ENCODE peak calls at places on chromosomes 2 and 18, in six cellular contexts. G is effector memory CD4-positive, alpha-beta T cell; W is left ventricle myocardium superior; C is pons; D is amniotic stem cell; H is activated T-helper 9 cell treated with anti-CD3 and anti-CD28 coated beads, Interleukin-2, amount 50 U/mL, for 16 hours. I is an unnamed sample.

GRCh38 chr18:59952283-59953007 is 52.6 kb downstream of the PMAIP1 start:
- DNase-seq in G (no peak), W (no peak), C (no peak), D (no peak), H (no peak), I (no peak)

GRCh38 chr2:209472386-209472832 is 48.6 kb downstream of the MAP2 start:
- DNase-seq in G (no peak), W (no peak), C (no peak), D (no peak), H (no peak), I (no peak)

GRCh38 chr2:126358122-126358521 is 297.8 kb upstream of the GYPC start:
- DNase-seq in G (no peak), W (no peak), C (no peak), D (no peak), H (no peak), I (no peak)

GRCh38 chr2:84314901-84315330 is 144.2 kb downstream of the SUCLG1 start:
- DNase-seq in G (peak), W (peak), C (peak), D (peak), H (peak), I (peak)

GRCh38 chr2:864501-865106 is 86.0 kb upstream of the SNTG2 start:
- DNase-seq in G (no peak), W (no peak), C (no peak), D (no peak), H (no peak), I (no peak)

GRCh38 chr2:14535156-14535555 is 97.4 kb upstream of the LRATD1 start:
- DNase-seq in G (no peak), W (no peak), C (no peak), D (no peak), H (no peak), I (no peak)

GRCh38 chr2:180742809-180743208 is 237.6 kb upstream of the UBE2E3 start:
- DNase-seq in G (no peak), W (no peak), C (no peak), D (no peak), H (no peak), I (no peak)

GRCh38 chr2:43218550-43219382 is 7.6 kb downstream of the ZFP36L2 start:
- DNase-seq in G (peak), W (peak), C (peak), D (no peak), H (peak), I (peak)

GRCh38 chr2:44751754-44752479 is 189.6 kb upstream of the SIX3 start:
- DNase-seq in G (no peak), W (no peak), C (no peak), D (no peak), H (no peak), I (no peak)

GRCh38 chr18:70490008-70490933 is 201.4 kb downstream of the SOCS6 start:
- DNase-seq in G (peak), W (no peak), C (peak), D (peak), H (no peak), I (peak)

GRCh38 chr2:48693645-48694044 is 61.9 kb downstream of the LHCGR start:
- DNase-seq in G (no peak), W (no peak), C (no peak), D (no peak), H (no peak), I (no peak)

GRCh38 chr2:70938580-70938938 is 2.9 kb downstream of the ATP6V1B1 start:
- DNase-seq in G (no peak), W (no peak), C (no peak), D (no peak), H (no peak), I (no peak)

GRCh38 chr2:184053326-184053725 is 545.0 kb upstream of the ZNF804A start:
- DNase-seq in G (no peak), W (no peak), C (no peak), D (no peak), H (no peak), I (no peak)

GRCh38 chr2:189276277-189276676 is 96.7 kb upstream of the COL5A2 start:
- DNase-seq in G (no peak), W (no peak), C (no peak), D (peak), H (no peak), I (no peak)

GRCh38 chr18:56097561-56098095 is 509.6 kb upstream of the TCF4 start:
- DNase-seq in G (no peak), W (no peak), C (no peak), D (no peak), H (no peak), I (no peak)

GRCh38 chr2:232519581-232519980 is 607 bp upstream of the PRSS56 start:
- DNase-seq in G (no peak), W (no peak), C (no peak), D (no peak), H (no peak), I (no peak)

GRCh38 chr2:162217596-162217995 is 25.6 kb downstream of the FAP start:
- DNase-seq in G (no peak), W (no peak), C (no peak), D (no peak), H (no peak), I (no peak)

GRCh38 chr2:7625392-7626138 is 708.4 kb downstream of the RNF144A start:
- DNase-seq in G (no peak), W (no peak), C (no peak), D (no peak), H (no peak), I (peak)

GRCh38 chr2:169118060-169118459 is 48.7 kb downstream of the DHRS9 start:
- DNase-seq in G (no peak), W (no peak), C (no peak), D (no peak), H (no peak), I (no peak)

GRCh38 chr2:42261531-42262195 is 92.5 kb downstream of the EML4 start:
- DNase-seq in G (no peak), W (no peak), C (no peak), D (no peak), H (no peak), I (no peak)

GRCh38 chr2:205590759-205591158 is 91.5 kb upstream of the NRP2 start:
- DNase-seq in G (no peak), W (no peak), C (no peak), D (no peak), H (no peak), I (no peak)

GRCh38 chr2:168912466-168913170 is 11.5 kb downstream of the G6PC2 start:
- DNase-seq in G (no peak), W (peak), C (no peak), D (no peak), H (no peak), I (no peak)

GRCh38 chr2:9573013-9573708 is 17.5 kb upstream of the ADAM17 start:
- DNase-seq in G (no peak), W (no peak), C (no peak), D (no peak), H (no peak), I (no peak)

GRCh38 chr2:128562471-128563347 is 244.0 kb upstream of the HS6ST1 start:
- DNase-seq in G (no peak), W (no peak), C (no peak), D (no peak), H (no peak), I (no peak)

GRCh38 chr2:112147382-112147781 is 9.2 kb downstream of the FBLN7 start:
- DNase-seq in G (no peak), W (peak), C (no peak), D (no peak), H (no peak), I (no peak)

GRCh38 chr2:61905372-61906186 is at the start of gene COMMD1:
- DNase-seq in G (peak), W (peak), C (peak), D (peak), H (peak), I (peak)

GRCh38 chr2:47339745-47340541 is 63.0 kb upstream of the MSH2 start:
- DNase-seq in G (no peak), W (no peak), C (no peak), D (no peak), H (no peak), I (no peak)

GRCh38 chr18:62655520-62656219 is 59.7 kb upstream of the PHLPP1 start:
- DNase-seq in G (no peak), W (no peak), C (no peak), D (no peak), H (no peak), I (no peak)

I was measured in NAMALWA.